ENCODE peak calls at places on chromosome 2, in eight cellular contexts. X is CD8-positive, alpha-beta T cell; F is keratinocyte; H is PC-9; B is neuronal stem cell; P is IMR-90; M is psoas muscle; A is aorta. U is an unnamed sample. For H3K27me3, the result is how much of the 10 kb centered on the place peaks cover.

GRCh38 chr2:212022966-212023365 is 515.6 kb downstream of the ERBB4 start:
- DNase-seq in X (no peak), F (no peak), H (no peak), B (no peak), P (peak), M (no peak), A (no peak), U (no peak)

GRCh38 chr2:54274781-54275242 is 18.8 kb upstream of the TSPYL6 start:
- DNase-seq in X (no peak), F (no peak), H (no peak), B (no peak), P (peak), M (no peak), A (no peak), U (no peak)

GRCh38 chr2:241797441-241798080 is 11.4 kb upstream of the NEU4 start:
- DNase-seq in X (no peak), F (no peak), H (no peak), B (no peak), P (no peak), M (peak), A (peak), U (peak)

GRCh38 chr2:234765315-234765714 is 186.5 kb upstream of the SH3BP4 start:
- DNase-seq in X (no peak), F (no peak), H (no peak), B (no peak), P (no peak), M (no peak), A (no peak), U (no peak)

GRCh38 chr2:101841679-101842327 is 144.3 kb downstream of the MAP4K4 start:
- DNase-seq in X (no peak), F (no peak), H (no peak), B (no peak), P (no peak), M (no peak), A (no peak), U (no peak)

GRCh38 chr2:100812141-100812540 is 7.8 kb upstream of the NPAS2 start:
- DNase-seq in X (peak), F (no peak), H (no peak), B (no peak), P (no peak), M (no peak), A (no peak), U (no peak)

GRCh38 chr2:213306320-213306942 is 22.2 kb downstream of the SPAG16 start:
- DNase-seq in X (no peak), F (no peak), H (no peak), B (no peak), P (peak), M (no peak), A (no peak), U (no peak)

GRCh38 chr2:164849506-164849905 is 7.9 kb upstream of the COBLL1 start:
- DNase-seq in X (no peak), F (no peak), H (no peak), B (no peak), P (no peak), M (no peak), A (no peak), U (no peak)

GRCh38 chr2:17754773-17755425 is 961 bp downstream of the GEN1 start:
- DNase-seq in X (no peak), F (no peak), H (no peak), B (no peak), P (no peak), M (no peak), A (no peak), U (no peak)

GRCh38 chr2:206225435-206226232 is 48.8 kb upstream of the ZDBF2 start:
- DNase-seq in X (no peak), F (no peak), H (no peak), B (no peak), P (no peak), M (no peak), A (no peak), U (no peak)

GRCh38 chr2:61173116-61173515 is 11.1 kb downstream of the C2orf74 start:
- DNase-seq in X (no peak), F (no peak), H (no peak), B (no peak), P (no peak), M (no peak), A (no peak), U (no peak)

GRCh38 chr2:231394201-231395141 is 1.0 kb upstream of the B3GNT7 start:
- DNase-seq in X (no peak), F (no peak), H (no peak), B (no peak), P (no peak), M (no peak), A (no peak), U (no peak)
- H3K27ac ChIP-seq in X (no peak), F (no peak), H (no peak), B (no peak), P (no peak), M (no peak), A (no peak), U (no peak)

DNA sequence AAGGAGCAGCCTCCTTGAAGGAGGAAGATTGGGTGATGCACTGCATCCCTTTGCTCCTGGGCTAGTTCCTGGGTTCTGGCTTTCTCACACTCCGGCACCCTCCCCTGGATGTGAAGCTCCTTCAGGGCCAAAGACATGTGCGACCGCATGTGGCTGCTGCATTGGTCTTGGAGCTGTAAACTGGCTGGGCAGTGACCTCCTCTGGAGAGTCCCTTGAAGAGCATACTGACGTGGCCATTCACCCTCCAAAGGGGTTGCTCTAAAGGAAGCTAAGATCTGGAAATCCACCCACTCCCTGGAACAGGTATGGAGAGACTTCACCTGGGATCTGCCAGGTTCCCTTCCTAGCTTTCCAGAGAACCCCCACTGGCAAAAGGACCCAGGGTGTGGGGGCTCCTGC is 62.1 kb downstream of the TMEM17 start:
- DNase-seq in X (no peak), F (no peak), H (no peak), B (no peak), P (no peak), M (no peak), A (no peak), U (no peak)
- H3K27me3 ChIP-seq in X (under half), F (under half), H (under half), B (under half), P (under half), M (under half), A (under half), U (under half)

GRCh38 chr2:180191352-180192124 is 184.4 kb upstream of the CWC22 start:
- DNase-seq in X (no peak), F (no peak), H (no peak), B (no peak), P (peak), M (no peak), A (no peak), U (no peak)
- H3K27ac ChIP-seq in X (no peak), F (no peak), H (no peak), B (no peak), P (no peak), M (no peak), A (no peak), U (no peak)

GRCh38 chr2:203687161-203687560 is 19.3 kb upstream of the CD28 start:
- DNase-seq in X (no peak), F (peak), H (no peak), B (no peak), P (peak), M (no peak), A (no peak), U (no peak)
- H3K27me3 ChIP-seq in X (under half), F (under half), H (under half), B (under half), P (under half), M (under half), A (under half), U (under half)

GRCh38 chr2:222864296-222864695 is 3.5 kb downstream of the ACSL3 start:
- DNase-seq in X (no peak), F (no peak), H (peak), B (peak), P (peak), M (no peak), A (no peak), U (peak)
- H3K27ac ChIP-seq in X (no peak), F (peak), H (peak), B (peak), P (no peak), M (peak), A (no peak), U (no peak)

GRCh38 chr2:149161481-149162225 is 123.2 kb downstream of the LYPD6B start:
- DNase-seq in X (no peak), F (no peak), H (no peak), B (no peak), P (no peak), M (no peak), A (no peak), U (no peak)
- H3K27me3 ChIP-seq in X (under half), F (under half), H (under half), B (under half), P (under half), M (under half), A (under half), U (under half)

DNA sequence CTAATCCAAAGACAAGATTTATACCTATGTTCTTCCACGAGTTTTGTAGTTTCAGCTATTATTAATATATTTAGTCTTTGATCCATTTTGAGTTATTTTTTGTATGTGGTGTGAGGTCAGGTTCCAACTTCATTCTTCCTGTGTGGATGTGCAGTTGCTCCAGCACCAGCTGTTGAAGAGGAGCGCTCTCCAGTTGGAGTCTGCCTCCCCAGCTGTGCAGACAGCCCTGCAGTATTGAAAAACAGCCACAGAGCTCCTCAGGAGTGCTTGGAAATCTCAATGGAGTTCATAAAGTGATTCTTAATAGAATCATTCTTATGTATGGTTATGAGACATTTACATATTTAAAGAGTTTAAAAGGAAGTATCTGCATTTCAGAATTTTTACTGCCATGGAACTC is 17.3 kb downstream of the DGKD start:
- DNase-seq in X (no peak), F (no peak), H (no peak), B (no peak), P (no peak), M (no peak), A (no peak), U (no peak)
- H3K27ac ChIP-seq in X (no peak), F (no peak), H (no peak), B (no peak), P (no peak), M (no peak), A (no peak), U (no peak)

DNA sequence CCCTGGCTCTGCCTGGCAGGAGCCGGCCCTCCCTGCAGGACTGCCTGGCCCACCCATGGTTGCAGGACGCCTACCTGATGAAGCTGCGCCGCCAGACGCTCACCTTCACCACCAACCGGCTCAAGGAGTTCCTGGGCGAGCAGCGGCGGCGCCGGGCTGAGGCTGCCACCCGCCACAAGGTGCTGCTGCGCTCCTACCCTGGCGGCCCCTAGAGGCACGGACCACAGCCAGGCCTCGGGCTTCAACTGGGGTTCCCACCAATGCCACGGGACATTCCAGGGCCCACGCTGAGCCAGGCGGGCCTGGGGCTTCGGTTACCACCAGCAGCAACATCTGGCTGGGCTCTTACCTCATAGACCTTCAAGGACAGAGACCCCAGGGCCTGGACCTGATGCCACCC is 6.1 kb upstream of the GMPPA start:
- DNase-seq in X (peak), F (no peak), H (no peak), B (no peak), P (no peak), M (no peak), A (no peak), U (no peak)
- H3K27me3 ChIP-seq in X (under half), F (under half), H (under half), B (half or more), P (under half), M (under half), A (under half), U (under half)

DNA sequence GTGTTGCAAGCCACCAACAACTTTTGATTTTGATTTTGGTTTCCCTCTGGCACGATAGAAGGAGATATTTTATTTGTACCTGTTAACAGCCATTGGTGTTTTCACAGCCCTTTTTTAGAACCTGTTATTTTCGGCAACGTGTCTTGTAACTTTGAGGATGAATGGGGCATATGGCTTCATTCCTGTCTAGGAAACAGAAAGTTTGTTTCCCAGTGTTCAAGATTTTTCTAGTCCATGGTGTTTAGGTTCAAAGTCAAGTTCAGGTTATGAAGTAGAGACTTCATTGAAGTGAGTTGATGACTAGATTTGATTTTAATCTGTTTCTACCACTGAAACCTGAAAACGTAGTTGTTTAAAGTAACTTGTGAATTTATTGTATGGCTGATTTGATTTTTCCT is 343 bp downstream of the RASGRP3 start:
- DNase-seq in X (no peak), F (no peak), H (no peak), B (no peak), P (no peak), M (no peak), A (no peak), U (no peak)
- H3K27ac ChIP-seq in X (peak), F (peak), H (no peak), B (no peak), P (no peak), M (peak), A (no peak), U (peak)